ENCODE peak calls at places on chromosomes 11 and 22, in seven cellular contexts. N, Q, K, O, G, A and T are unnamed samples.

GRCh38 chr11:113952588-113952987 is 22.3 kb upstream of the HTR3A start:
- DNase-seq in A (peak; percentile 14), N (no peak), K (no peak), Q (no peak), O (no peak), G (no peak), T (no peak)

GRCh38 chr11:76808158-76808557 is 25.0 kb downstream of the TSKU start:
- DNase-seq in O (no peak), N (no peak), A (no peak), K (no peak), Q (no peak), G (peak; percentile 44), T (no peak)

GRCh38 chr11:120682866-120683265 is 171.3 kb downstream of the GRIK4 start:
- DNase-seq in N (no peak), O (peak; percentile 82), A (no peak), G (no peak), K (no peak), Q (no peak), T (no peak)

GRCh38 chr11:101944896-101945295 is 28.6 kb upstream of the ANGPTL5 start:
- DNase-seq in G (no peak), K (no peak), Q (no peak), O (no peak), N (no peak), A (no peak), T (no peak)

GRCh38 chr11:8870461-8871282 is 40.3 kb upstream of the AKIP1 start:
- DNase-seq in Q (no peak), N (peak; percentile 63), O (peak; percentile 75), K (peak; percentile 65), A (peak; percentile 81), G (peak; percentile 81), T (peak; percentile 88)

GRCh38 chr11:74611369-74611861 is 19.0 kb downstream of the POLD3 start:
- DNase-seq in O (peak; percentile 87), A (no peak), K (no peak), N (no peak), Q (no peak), G (no peak), T (no peak)

GRCh38 chr11:125387991-125388390 is 108.1 kb downstream of the FEZ1 start:
- DNase-seq in K (no peak), A (no peak), N (no peak), Q (no peak), O (no peak), G (no peak), T (no peak)

GRCh38 chr11:131658952-131659351 is 288.5 kb downstream of the NTM start:
- DNase-seq in K (no peak), A (no peak), O (no peak), N (no peak), Q (no peak), G (no peak), T (no peak)

GRCh38 chr11:120259988-120260565 is 20.1 kb downstream of the POU2F3 start:
- DNase-seq in Q (no peak), A (no peak), O (no peak), G (no peak), N (no peak), K (no peak), T (no peak)

GRCh38 chr11:33694346-33695050 is 6.1 kb downstream of the C11orf91 start:
- DNase-seq in Q (no peak), O (no peak), A (no peak), G (no peak), N (no peak), K (no peak), T (no peak)

GRCh38 chr11:79160786-79161403 is 279.9 kb downstream of the TENM4 start:
- DNase-seq in K (no peak), Q (no peak), A (no peak), G (no peak), N (no peak), O (no peak), T (no peak)

GRCh38 chr22:35541254-35541748 is 670 bp downstream of the RASD2 start:
- DNase-seq in O (no peak), Q (no peak), K (no peak), A (peak; percentile 46), N (peak; percentile 38), G (no peak), T (no peak)

GRCh38 chr11:33444835-33445594 is 187.8 kb downstream of the HIPK3 start:
- DNase-seq in A (no peak), N (no peak), G (no peak), Q (no peak), K (no peak), O (peak; percentile 10), T (no peak)

GRCh38 chr11:86386791-86387190 is 12.1 kb downstream of the CCDC81 start:
- DNase-seq in G (no peak), A (no peak), Q (no peak), O (peak; percentile 8), K (no peak), N (no peak), T (no peak)

GRCh38 chr11:76600124-76600655 is 70.4 kb downstream of the LRRC32 start:
- DNase-seq in A (no peak), Q (no peak), N (no peak), G (peak; percentile 58), K (no peak), O (no peak), T (no peak)

GRCh38 chr11:111676878-111677585 is 74.8 kb downstream of the SIK2 start:
- DNase-seq in G (no peak), O (peak; percentile 43), Q (no peak), A (no peak), N (no peak), K (no peak), T (no peak)

GRCh38 chr11:13376838-13377237 is 86.2 kb downstream of the BTBD10 start:
- DNase-seq in A (no peak), G (no peak), O (no peak), Q (no peak), K (no peak), N (no peak), T (no peak)
- H3K4me3 ChIP-seq in A (no peak overlapping the region), G (no peak overlapping the region), O (no peak overlapping the region), Q (no peak overlapping the region), K (no peak overlapping the region), N (no peak overlapping the region), T (no peak overlapping the region)

GRCh38 chr22:19691721-19692341 is 22.5 kb upstream of the SEPTIN5 start:
- DNase-seq in K (no peak), O (peak; percentile 61), N (no peak), A (no peak), Q (no peak), G (peak; percentile 82), T (no peak)
- TF ChIP-seq POLR2A in K (no peak), O (no peak), N (no peak), A (no peak), Q (no peak), G (no peak), T (no peak)

GRCh38 chr11:128416976-128417375 is 170.4 kb downstream of the ETS1 start:
- DNase-seq in A (no peak), K (no peak), O (no peak), N (no peak), G (no peak), Q (no peak), T (no peak)
- TF ChIP-seq CTCF in A (no peak), K (no peak), O (no peak), N (no peak), G (no peak), Q (no peak), T (no peak)

GRCh38 chr22:45504703-45505341 is 2.1 kb downstream of the FBLN1 start:
- DNase-seq in N (no peak), K (no peak), O (peak; percentile 37), Q (no peak), A (no peak), G (no peak), T (no peak)
- H3K4me3 ChIP-seq in N (no peak overlapping the region), K (peak overlapping the region; percentile 3), O (peak overlapping the region; percentile 80), Q (peak overlapping the region; percentile 61), A (peak overlapping the region; percentile 41), G (peak overlapping the region; percentile 64), T (peak overlapping the region; percentile 52)

DNA sequence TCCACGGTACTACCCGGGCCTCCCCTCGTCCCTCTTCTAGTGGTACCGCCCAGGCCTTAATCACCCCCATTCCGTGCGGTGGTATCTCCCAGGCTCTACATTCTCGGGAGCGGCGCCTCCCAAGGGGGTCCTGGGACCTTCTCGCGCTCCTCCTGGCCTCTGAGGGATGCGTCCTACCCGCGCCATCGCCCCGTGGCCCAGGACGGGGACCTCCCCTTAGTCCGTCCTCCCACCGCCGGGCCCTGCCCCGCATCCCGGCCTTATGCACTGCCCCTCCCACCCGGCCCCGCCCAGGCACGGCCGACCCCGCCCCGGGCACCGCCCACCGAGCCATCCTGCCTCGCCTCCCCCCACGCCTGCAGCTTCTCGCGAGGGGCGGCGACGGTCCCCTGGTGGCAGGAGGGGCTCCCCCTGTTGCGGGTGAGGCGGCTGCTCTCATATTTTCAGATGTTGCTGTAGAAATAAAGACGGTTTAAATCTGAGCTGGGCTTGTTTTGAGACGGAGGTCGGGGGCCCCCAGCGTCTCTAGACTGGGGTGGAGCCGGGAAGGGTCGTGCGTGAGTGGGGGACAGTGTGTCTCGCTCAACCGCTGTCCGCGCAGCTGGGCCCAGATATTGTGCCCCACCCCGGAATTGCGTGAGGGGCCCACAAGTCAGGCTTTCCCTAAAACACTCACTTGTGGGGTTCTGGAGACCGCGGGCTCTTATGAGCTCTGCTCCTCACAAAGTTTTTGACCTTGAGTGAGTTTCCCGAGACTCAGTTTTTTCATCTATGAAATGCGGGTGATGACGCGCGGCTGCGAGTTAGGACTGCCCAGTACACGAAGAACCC is 845 bp upstream of the RAB1B start:
- DNase-seq in K (peak; percentile 93), A (peak; percentile 92), Q (peak; percentile 48), N (peak; percentile 86), G (peak; percentile 94), O (peak; percentile 79), T (peak; percentile 98)
- TF ChIP-seq POLR2A in K (peak; percentile 60), A (peak; percentile 40), Q (peak; percentile 64), N (peak; percentile 67), G (no peak), O (peak; percentile 15), T (no peak)

GRCh38 chr11:45000918-45001317 is 50.2 kb upstream of the TP53I11 start:
- DNase-seq in K (no peak), G (no peak), O (no peak), N (no peak), A (no peak), Q (no peak), T (no peak)

GRCh38 chr11:44998051-44998450 is 47.4 kb upstream of the TP53I11 start:
- DNase-seq in Q (no peak), A (no peak), G (no peak), K (no peak), O (no peak), N (peak; percentile 32), T (no peak)

GRCh38 chr11:45005106-45005505 is 54.4 kb upstream of the TP53I11 start:
- DNase-seq in K (no peak), O (no peak), N (no peak), G (no peak), A (no peak), Q (no peak), T (no peak)

GRCh38 chr11:44999068-44999467 is 48.4 kb upstream of the TP53I11 start:
- DNase-seq in O (no peak), G (no peak), K (no peak), A (no peak), Q (no peak), N (no peak), T (no peak)

DNA sequence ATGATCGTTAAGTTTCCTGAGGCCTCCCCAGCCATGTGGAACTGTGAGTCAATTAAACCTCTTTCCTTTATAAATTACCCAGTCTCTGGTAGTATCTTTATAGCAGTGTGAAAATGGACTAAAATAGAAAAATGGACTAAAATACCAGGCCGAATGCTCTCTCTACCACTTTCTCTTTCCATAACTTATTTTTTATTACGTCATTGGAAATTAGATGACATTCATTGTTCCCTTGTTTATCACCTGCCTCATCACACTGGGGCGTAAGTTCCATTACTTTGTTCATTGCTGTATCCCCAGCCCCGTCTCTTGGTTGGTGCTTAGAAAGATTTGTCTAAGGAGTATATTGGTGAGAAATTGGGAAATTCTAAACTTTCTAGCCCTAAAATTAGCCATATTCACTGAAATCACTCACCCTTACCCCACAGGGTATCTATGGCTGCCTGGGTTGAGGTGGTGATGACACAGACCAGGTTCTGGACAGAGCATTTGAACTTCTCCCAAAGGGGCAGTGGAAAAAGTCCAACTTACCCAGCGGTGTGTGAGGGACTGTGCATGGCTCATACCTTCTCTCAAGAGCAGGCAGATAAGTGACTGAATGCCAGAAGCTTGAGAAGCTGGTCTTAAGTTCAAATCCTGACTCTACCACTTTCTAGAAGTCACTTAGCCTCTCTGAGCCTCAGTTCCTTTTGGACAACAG is 50.9 kb upstream of the TP53I11 start:
- DNase-seq in Q (no peak), N (no peak), A (no peak), K (no peak), G (no peak), O (no peak), T (no peak)
- TF ChIP-seq CTCF in Q (no peak), N (no peak), A (no peak), K (no peak), G (no peak), O (no peak), T (no peak)